ENCODE peak calls at places on chromosomes 6 and 20, in four cellular contexts. M is neural progenitor cell, R is cardiac muscle cell, N is pancreas. C is an unnamed sample.

GRCh38 chr6:83461438-83461837 is 30.6 kb upstream of the ME1 start:
- DNase-seq in M (no peak), R (no peak), N (no peak), C (no peak)

GRCh38 chr20:46299078-46299477 is 9.2 kb downstream of the CDH22 start:
- DNase-seq in M (no peak), R (no peak), N (no peak), C (no peak)

GRCh38 chr6:167847936-167848335 is 21.2 kb downstream of the AFDN start:
- DNase-seq in M (no peak), R (no peak), N (no peak), C (no peak)

GRCh38 chr6:25094726-25095125 is 159.0 kb upstream of the RIPOR2 start:
- DNase-seq in M (no peak), R (no peak), N (no peak), C (no peak)

GRCh38 chr6:57029213-57029612 is 17.3 kb upstream of the KIAA1586 start:
- DNase-seq in M (no peak), R (no peak), N (no peak), C (peak; percentile 27)

GRCh38 chr20:64110411-64111068 is 3.2 kb upstream of the NPBWR2 start:
- DNase-seq in M (no peak), R (no peak), N (peak; percentile 37), C (peak; percentile 34)

GRCh38 chr20:49961413-49961812 is 21.4 kb upstream of the SNAI1 start:
- DNase-seq in M (no peak), R (no peak), N (no peak), C (no peak)

GRCh38 chr20:51402201-51402600 is 140.3 kb downstream of the NFATC2 start:
- DNase-seq in M (no peak), R (no peak), N (no peak), C (no peak)

GRCh38 chr20:53685070-53685595 is 91.5 kb upstream of the ZNF217 start:
- DNase-seq in M (no peak), R (no peak), N (no peak), C (no peak)

GRCh38 chr6:115971785-115972184 is 88.9 kb downstream of the FRK start:
- DNase-seq in M (no peak), R (no peak), N (no peak), C (no peak)

GRCh38 chr20:38538789-38539188 is 42.2 kb upstream of the ADIG start:
- DNase-seq in M (no peak), R (no peak), N (no peak), C (no peak)

GRCh38 chr6:8219352-8219943 is 117.1 kb upstream of the EEF1E1 start:
- DNase-seq in M (peak; percentile 60), R (peak; percentile 67), N (no peak), C (no peak)

GRCh38 chr6:32622545-32623401 is 14.4 kb upstream of the HLA-DQA1 start:
- DNase-seq in M (peak; percentile 87), R (peak; percentile 69), N (no peak), C (no peak)

GRCh38 chr6:107942164-107942563 is 15.8 kb downstream of the SEC63 start:
- DNase-seq in M (no peak), R (no peak), N (no peak), C (no peak)

GRCh38 chr6:15556711-15557110 is 106.1 kb downstream of the DTNBP1 start:
- DNase-seq in M (no peak), R (no peak), N (no peak), C (no peak)

GRCh38 chr20:34328928-34329677 is 25.9 kb upstream of the AHCY start:
- DNase-seq in M (no peak), R (no peak), N (no peak), C (no peak)

GRCh38 chr20:45229264-45230056 is 8.3 kb downstream of the SEMG2 start:
- DNase-seq in M (peak; percentile 30), R (no peak), N (peak; percentile 82), C (no peak)

DNA sequence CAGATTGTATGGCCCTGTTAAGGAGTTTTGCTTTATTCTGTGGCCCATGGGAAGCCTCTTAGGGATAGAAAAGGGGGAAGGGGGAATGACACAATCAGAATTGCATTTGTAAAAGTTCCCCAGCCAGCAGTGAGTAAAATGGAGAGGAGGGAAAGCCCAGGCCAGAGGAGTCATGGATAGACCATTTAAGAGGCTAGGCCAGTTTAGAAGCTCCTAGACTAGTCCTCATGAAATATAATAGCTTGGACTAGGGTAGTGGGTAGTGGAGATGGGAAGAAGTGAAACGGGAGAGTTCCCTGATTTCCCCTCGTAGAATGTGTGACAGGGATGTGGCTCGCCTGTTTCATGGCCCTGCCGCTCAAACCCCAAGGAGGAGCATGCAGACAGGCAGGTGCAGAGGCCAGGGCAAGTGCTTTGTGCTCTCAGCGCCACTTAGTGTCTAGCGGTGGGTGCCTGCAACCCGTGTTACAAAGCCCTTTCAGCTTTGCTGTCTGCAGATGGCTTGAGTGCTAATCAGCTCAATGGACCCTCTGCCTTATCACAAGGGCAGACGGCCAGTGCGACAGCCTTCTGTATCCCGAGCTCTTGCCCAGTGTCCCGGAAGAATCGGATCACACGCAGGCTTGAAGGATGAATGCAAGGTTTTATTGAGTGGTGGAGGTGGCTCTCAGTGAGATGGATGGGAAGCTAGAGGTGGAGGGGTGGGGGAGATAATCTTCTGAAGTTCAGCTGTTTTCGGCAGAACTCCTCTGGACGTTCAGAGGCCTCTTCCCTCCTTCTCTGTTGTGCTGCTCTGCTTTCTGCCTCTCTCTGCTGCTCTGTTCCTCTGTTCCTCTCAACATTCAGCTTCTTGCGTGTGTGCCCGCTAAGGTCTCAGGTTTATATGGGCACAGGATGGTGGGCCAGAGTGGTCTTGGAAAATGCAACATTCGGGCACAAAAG is 141.1 kb downstream of the CEP57L1 start:
- DNase-seq in M (peak; percentile 91), R (peak; percentile 80), N (peak; percentile 65), C (no peak)
- TF ChIP-seq CTCF in M (peak; percentile 49), R (no peak), N (no peak), C (no peak)

DNA sequence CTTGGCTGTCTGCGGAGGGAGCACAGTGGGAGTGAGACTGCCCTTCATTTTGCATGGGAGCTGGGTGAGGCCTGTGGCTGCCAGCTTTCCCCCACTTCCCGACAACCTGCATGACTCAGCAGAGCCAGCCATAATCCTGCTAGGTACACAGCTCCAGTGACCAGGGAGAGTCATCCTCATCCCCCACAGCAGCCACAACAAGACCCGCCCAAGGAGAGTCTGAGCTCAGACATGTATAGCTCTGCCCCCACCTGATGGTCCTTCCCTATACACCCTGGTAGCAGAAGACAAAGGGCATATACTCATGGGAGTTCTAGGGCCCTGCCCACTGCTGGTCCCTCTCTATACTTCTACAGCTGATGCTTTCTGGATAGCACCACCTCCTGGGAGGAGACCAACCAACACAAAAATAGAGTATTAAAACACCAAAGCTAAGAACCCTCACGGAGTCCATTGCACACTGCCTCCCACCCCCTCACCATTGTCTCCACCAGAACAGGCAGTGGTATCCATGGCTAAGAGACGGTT is 29.3 kb upstream of the TPD52L1 start:
- DNase-seq in M (no peak), R (no peak), N (no peak), C (no peak)
- TF ChIP-seq CTCF in M (no peak), R (no peak), N (no peak), C (no peak)

GRCh38 chr20:56205350-56205749 is 43.2 kb upstream of the MC3R start:
- DNase-seq in M (no peak), R (no peak), N (no peak), C (no peak)

GRCh38 chr20:56202493-56203077 is 45.9 kb upstream of the MC3R start:
- DNase-seq in M (no peak), R (no peak), N (no peak), C (no peak)

GRCh38 chr20:56204206-56204605 is 44.3 kb upstream of the MC3R start:
- DNase-seq in M (no peak), R (no peak), N (no peak), C (no peak)

GRCh38 chr20:56195946-56196345 is 52.6 kb upstream of the MC3R start:
- DNase-seq in M (no peak), R (no peak), N (no peak), C (no peak)

DNA sequence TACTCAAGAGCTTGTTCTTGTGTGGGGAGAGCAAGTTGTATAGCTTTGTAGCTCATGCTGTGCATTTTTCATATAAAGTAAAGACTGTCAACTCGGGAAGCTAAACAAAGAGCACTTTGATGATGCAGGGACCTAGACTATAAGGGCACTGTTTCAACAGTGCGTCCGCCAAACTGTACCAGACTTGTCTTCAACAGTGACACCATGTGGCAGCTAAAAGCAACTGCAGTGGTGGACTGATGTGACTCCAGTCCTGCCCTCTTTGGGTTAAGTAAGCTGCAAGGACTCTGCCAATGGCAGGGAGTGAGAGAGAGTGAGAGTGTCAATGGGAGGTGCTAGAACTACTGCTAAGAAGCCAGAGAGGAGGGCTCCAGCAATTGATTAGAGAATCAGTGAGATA is 48.1 kb upstream of the MC3R start:
- DNase-seq in M (no peak), R (no peak), N (no peak), C (no peak)
- TF ChIP-seq CTCF in M (peak; percentile 51), R (no peak), N (no peak), C (peak; percentile 26)

DNA sequence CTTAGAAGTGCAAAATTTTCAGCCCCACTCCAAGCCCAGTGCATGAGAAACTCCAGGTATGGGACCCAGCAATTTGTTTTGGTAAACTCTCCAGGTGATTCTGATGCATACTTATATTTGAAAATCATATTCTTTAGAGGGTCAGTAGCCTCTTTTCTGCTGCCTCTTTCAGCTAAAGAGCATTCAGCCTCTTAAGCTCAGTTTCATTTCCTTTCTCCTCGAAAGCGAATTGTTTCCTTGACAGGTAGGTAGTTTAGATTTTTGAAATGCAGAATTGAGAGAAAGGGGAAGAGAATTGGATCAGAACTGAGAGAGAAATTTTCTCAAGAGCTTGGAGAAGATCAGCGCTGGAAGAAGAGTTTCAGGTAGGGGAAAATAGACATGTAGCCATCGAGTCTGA is 995.8 kb upstream of the FLRT3 start:
- DNase-seq in M (no peak), R (no peak), N (no peak), C (no peak)
- TF ChIP-seq CTCF in M (no peak), R (no peak), N (no peak), C (no peak)

GRCh38 chr6:82094166-82094806 is 153.3 kb downstream of the IBTK start:
- DNase-seq in M (no peak), R (no peak), N (no peak), C (no peak)

GRCh38 chr6:82086944-82087343 is 160.6 kb downstream of the IBTK start:
- DNase-seq in M (no peak), R (no peak), N (no peak), C (no peak)

GRCh38 chr6:82084324-82084920 is 163.1 kb downstream of the IBTK start:
- DNase-seq in M (no peak), R (no peak), N (no peak), C (no peak)

GRCh38 chr6:82085701-82086100 is 161.8 kb downstream of the IBTK start:
- DNase-seq in M (peak; percentile 16), R (peak; percentile 20), N (no peak), C (no peak)

GRCh38 chr6:82088978-82089855 is 158.3 kb downstream of the IBTK start:
- DNase-seq in M (peak; percentile 7), R (no peak), N (no peak), C (no peak)
- TF ChIP-seq CTCF in M (no peak), R (no peak), N (no peak), C (no peak)

GRCh38 chr6:95866732-95867131 is 149.0 kb upstream of the FUT9 start:
- DNase-seq in M (peak; percentile 35), R (peak; percentile 34), N (no peak), C (no peak)
- TF ChIP-seq CTCF in M (peak; percentile 72), R (no peak), N (peak; percentile 12), C (no peak)

GRCh38 chr6:160160450-160160849 is 38.8 kb downstream of the SLC22A1 start:
- DNase-seq in M (no peak), R (no peak), N (no peak), C (no peak)
- TF ChIP-seq CTCF in M (no peak), R (no peak), N (no peak), C (no peak)

C was measured in mesothelial cell of epicardium.